ENCODE peak calls at places on chromosomes 3 and 15, in ten cellular contexts. F is kidney, C is mucosa of descending colon, W is cardiac muscle cell, D is left ventricle myocardium inferior, U is PC-9, X is hepatocyte, O is ascending aorta, S is endodermal cell, R is ovary. L is an unnamed sample. For H3K4me1, the result is how much of the 10 kb centered on the place peaks cover.

GRCh38 chr15:47484119-47484518 is 233.2 kb upstream of the SEMA6D start:
- DNase-seq in W (peak), U (no peak), D (no peak), O (no peak), F (no peak), X (no peak), S (no peak), R (no peak), C (no peak), L (no peak)

GRCh38 chr3:138227650-138228049 is 40.5 kb downstream of the ARMC8 start:
- DNase-seq in U (no peak), S (no peak), R (no peak), W (peak), F (no peak), C (no peak), X (no peak), O (no peak), D (no peak), L (no peak)

GRCh38 chr15:59180946-59181345 is 25.7 kb upstream of the LDHAL6B start:
- DNase-seq in F (no peak), X (no peak), S (no peak), C (no peak), O (no peak), D (no peak), W (peak), R (no peak), U (no peak), L (no peak)

GRCh38 chr15:82414536-82415191 is 15.0 kb upstream of the GOLGA6L9 start:
- DNase-seq in O (no peak), X (peak), W (peak), F (no peak), S (no peak), D (no peak), C (no peak), R (no peak), U (no peak), L (no peak)

GRCh38 chr15:58410353-58410752 is 21.4 kb upstream of the LIPC start:
- DNase-seq in C (peak), R (peak), O (no peak), U (no peak), S (no peak), X (no peak), F (no peak), D (no peak), W (peak), L (no peak)

GRCh38 chr3:170469151-170470062 is 50.7 kb downstream of the CLDN11 start:
- DNase-seq in X (peak), U (peak), F (no peak), W (no peak), O (no peak), S (no peak), C (no peak), D (no peak), R (no peak), L (no peak)

GRCh38 chr3:123584284-123584987 is 417 bp downstream of the HACD2 start:
- DNase-seq in D (peak), F (peak), R (no peak), U (no peak), S (no peak), W (peak), X (peak), O (no peak), C (peak), L (peak)

GRCh38 chr3:107704477-107704876 is 181.7 kb downstream of the BBX start:
- DNase-seq in F (no peak), S (no peak), U (no peak), O (no peak), X (no peak), W (peak), R (no peak), C (no peak), D (no peak), L (no peak)

DNA sequence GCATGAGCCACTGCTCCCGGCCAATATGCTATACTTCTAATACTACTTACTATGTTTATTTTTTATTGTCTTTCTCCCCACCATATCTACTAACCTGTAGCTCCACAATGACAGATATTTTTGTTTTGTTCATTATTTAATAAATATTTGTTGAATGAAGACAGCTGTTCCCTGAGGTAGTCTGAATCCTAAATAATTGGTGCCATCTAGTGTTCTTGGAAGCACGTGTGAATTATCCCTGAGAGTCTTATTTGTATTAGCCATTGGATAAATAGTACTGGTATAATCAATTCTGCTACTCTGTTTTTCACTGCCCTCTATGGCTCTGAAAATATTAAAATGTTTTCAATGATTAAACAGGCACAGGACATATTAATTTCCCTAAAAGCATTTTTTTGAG is 5.6 kb upstream of the APPL1 start:
- DNase-seq in S (no peak), D (no peak), U (peak), F (no peak), W (peak), X (peak), O (no peak), C (no peak), R (no peak), L (no peak)
- TF ChIP-seq CTCF in S (peak), D (peak), U (peak), F (peak), W (peak), X (peak), O (no peak), C (no peak), R (peak), L (peak)

DNA sequence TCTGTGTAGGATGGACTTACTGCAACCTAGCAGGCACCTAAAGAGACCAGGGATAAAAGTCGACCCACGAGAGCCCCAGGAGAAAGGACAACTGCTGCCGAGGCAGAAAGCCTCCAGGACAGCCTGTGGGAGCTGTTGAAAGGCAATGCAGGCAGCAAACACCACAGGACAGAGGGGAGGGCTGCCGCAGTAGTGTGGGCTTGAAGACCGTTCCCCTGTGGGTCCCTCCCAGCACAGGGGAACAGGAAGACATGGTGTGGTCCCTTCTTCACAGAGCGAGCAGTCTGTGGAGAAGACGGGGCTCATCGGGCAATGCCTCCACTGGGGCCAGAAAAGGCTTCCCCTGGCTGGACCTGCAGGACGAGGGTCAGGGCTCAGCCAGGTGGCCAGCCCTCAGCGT is 58.5 kb upstream of the GATA2 start:
- DNase-seq in X (no peak), W (no peak), D (no peak), F (no peak), R (no peak), S (no peak), U (no peak), O (no peak), C (no peak), L (no peak)
- H3K4me1 ChIP-seq in X (under half), W (under half), D (half or more), F (under half), R (under half), S (under half), U (under half), O (under half), C (under half), L (under half)

DNA sequence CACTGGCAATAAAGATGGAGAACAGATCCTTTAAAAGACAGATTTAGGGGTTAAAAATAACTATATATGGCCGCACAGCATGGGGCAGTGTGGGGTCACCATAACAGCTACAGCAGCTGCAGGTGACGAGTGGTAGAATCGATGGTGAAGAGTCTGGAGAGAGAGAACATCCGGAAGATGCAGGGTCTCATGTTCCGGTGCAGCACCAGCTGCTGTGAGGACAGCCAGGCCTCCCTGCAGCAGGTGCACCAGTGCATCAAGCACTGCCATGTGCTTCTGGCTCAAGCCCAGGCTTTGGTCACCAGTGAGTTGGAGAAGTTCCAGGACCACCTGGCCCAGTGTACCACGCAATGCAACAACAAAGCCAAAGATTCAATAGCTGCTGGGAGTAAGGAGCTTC is 93.7 kb upstream of the IMPG2 start:
- DNase-seq in O (no peak), X (no peak), R (no peak), U (no peak), D (no peak), W (no peak), F (no peak), S (no peak), C (no peak), L (no peak)
- TF ChIP-seq CTCF in O (no peak), X (no peak), R (no peak), U (no peak), D (no peak), W (no peak), F (no peak), S (no peak), C (no peak), L (no peak)

DNA sequence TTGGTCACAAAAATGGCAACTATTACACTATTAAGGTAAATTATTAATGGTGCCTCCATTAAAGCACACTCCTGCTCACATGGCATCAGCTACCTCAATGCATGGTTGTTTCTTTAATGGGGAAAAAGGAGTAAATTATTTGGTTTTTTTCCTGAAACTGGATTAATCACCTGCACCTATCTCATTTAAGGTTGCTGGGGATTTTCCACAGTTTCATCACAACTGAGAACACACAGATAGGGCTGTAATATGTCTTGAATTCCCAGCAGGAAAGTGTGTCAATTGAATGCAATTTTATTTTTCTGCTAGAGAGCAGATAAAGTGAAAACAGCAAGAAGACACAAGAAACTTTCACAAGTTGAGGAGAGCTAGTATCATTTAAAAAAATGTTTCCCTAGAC is 36.4 kb downstream of the RFTN1 start:
- DNase-seq in W (peak), F (no peak), S (no peak), R (no peak), U (no peak), C (no peak), D (no peak), X (no peak), O (no peak), L (no peak)
- H3K4me1 ChIP-seq in W (under half), F (under half), S (under half), R (under half), U (under half), C (under half), D (half or more), X (under half), O (under half), L (half or more)

DNA sequence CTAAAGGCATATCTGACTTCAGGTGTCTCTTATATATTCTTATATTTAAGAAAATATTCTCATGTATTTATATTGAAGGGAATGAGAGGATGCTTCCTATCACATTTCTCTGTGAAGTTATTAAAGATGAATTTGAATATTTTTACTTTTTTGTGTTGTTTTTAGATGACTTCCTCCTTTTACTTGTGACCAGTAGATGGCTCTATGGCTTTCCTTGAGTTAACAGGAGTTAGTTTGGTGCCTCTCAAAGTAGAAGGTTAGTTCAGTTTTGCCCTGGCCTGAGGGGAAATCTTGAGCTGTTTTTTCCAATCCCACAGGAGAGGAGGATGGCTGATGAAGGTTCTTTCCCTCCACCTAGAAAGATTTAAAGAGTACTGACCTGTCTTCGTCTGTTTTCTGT is 80.7 kb downstream of the SQOR start:
- DNase-seq in D (no peak), C (no peak), X (peak), R (no peak), U (no peak), W (peak), F (no peak), O (no peak), S (no peak), L (no peak)
- TF ChIP-seq CTCF in D (peak), C (no peak), X (peak), R (no peak), U (peak), W (peak), F (no peak), O (no peak), S (peak), L (peak)